ENCODE peak calls at places on chromosomes 4 and X, in nine cellular contexts. G, N, S, D, P, B, A, U and L are unnamed samples.

GRCh38 chrX:68717196-68717595 is 69.7 kb downstream of the STARD8 start:
- DNase-seq in G (no peak), B (no peak), N (no peak), D (no peak), U (no peak), A (no peak), P (no peak), S (no peak), L (no peak)

GRCh38 chrX:143635915-143636314 is at the start of gene SLITRK4:
- DNase-seq in G (no peak), N (peak; percentile 82), A (peak; percentile 6), U (no peak), S (peak; percentile 77), P (peak; percentile 40), D (no peak), B (no peak), L (no peak)

GRCh38 chrX:10039821-10040793 is 72.9 kb downstream of the CLDN34 start:
- DNase-seq in D (no peak), A (peak; percentile 55), N (no peak), P (no peak), B (no peak), S (peak; percentile 11), G (no peak), U (no peak), L (peak; percentile 34)

GRCh38 chr4:168453146-168453545 is 27.1 kb downstream of the DDX60L start:
- DNase-seq in U (no peak), P (no peak), S (peak; percentile 31), A (no peak), D (no peak), B (no peak), G (no peak), N (no peak), L (no peak)

GRCh38 chrX:44872319-44872816 is 620 bp upstream of the KDM6A start:
- DNase-seq in A (peak; percentile 24), N (peak; percentile 41), U (no peak), G (no peak), P (peak; percentile 62), S (no peak), D (no peak), B (no peak), L (peak; percentile 59)

GRCh38 chrX:1477801-1478458 is 25.2 kb upstream of the ASMTL start:
- DNase-seq in N (no peak), A (no peak), S (no peak), P (no peak), D (no peak), U (no peak), B (no peak), G (no peak), L (no peak)

GRCh38 chrX:56314334-56314733 is 82.2 kb downstream of the KLF8 start:
- DNase-seq in S (no peak), D (no peak), U (no peak), B (peak; percentile 58), P (no peak), G (no peak), N (no peak), A (no peak), L (no peak)

GRCh38 chr4:139454111-139454600 is at the start of gene RAB33B:
- DNase-seq in D (no peak), U (no peak), B (no peak), S (peak; percentile 95), A (no peak), P (no peak), N (no peak), G (peak; percentile 50), L (peak; percentile 96)

GRCh38 chrX:39975094-39975865 is 122.5 kb downstream of the BCOR start:
- DNase-seq in N (no peak), D (no peak), S (no peak), P (peak; percentile 61), A (peak; percentile 91), U (peak; percentile 85), G (no peak), B (no peak), L (no peak)

GRCh38 chr4:80010316-80010715 is 62.7 kb downstream of the ANTXR2 start:
- DNase-seq in P (no peak), B (no peak), G (no peak), D (no peak), N (no peak), S (no peak), A (no peak), U (no peak), L (no peak)

GRCh38 chr4:120683902-120684540 is 238.5 kb downstream of the PRDM5 start:
- DNase-seq in G (no peak), U (no peak), N (no peak), B (no peak), P (no peak), D (no peak), A (no peak), S (no peak), L (no peak)

GRCh38 chr4:165096776-165097175 is 15.9 kb downstream of the TMEM192 start:
- DNase-seq in P (peak; percentile 48), D (peak; percentile 32), G (peak; percentile 16), S (peak; percentile 43), U (no peak), B (peak; percentile 20), N (peak; percentile 56), A (peak; percentile 23), L (peak; percentile 56)

GRCh38 chrX:137550561-137551305 is 15.2 kb upstream of the ZIC3 start:
- DNase-seq in D (no peak), A (no peak), G (no peak), B (no peak), P (no peak), N (peak; percentile 53), S (peak; percentile 45), U (no peak), L (no peak)

GRCh38 chr4:24747234-24747975 is 48.0 kb upstream of the SOD3 start:
- DNase-seq in B (no peak), D (no peak), U (no peak), A (peak; percentile 72), S (no peak), P (no peak), G (no peak), N (no peak), L (peak; percentile 36)

GRCh38 chr4:72592076-72592475 is 23.1 kb upstream of the ADAMTS3 start:
- DNase-seq in D (peak; percentile 55), S (no peak), A (no peak), U (no peak), G (no peak), N (no peak), B (no peak), P (no peak), L (no peak)

GRCh38 chr4:95360256-95360903 is 188.4 kb downstream of the UNC5C start:
- DNase-seq in S (no peak), U (no peak), B (no peak), D (no peak), G (no peak), P (no peak), N (no peak), A (no peak), L (no peak)

GRCh38 chrX:123590842-123591491 is 141.9 kb downstream of the THOC2 start:
- DNase-seq in N (no peak), U (no peak), G (no peak), S (no peak), P (peak; percentile 8), B (peak; percentile 74), A (peak; percentile 45), D (no peak), L (peak; percentile 3)

GRCh38 chr4:106320235-106320634 is 3.9 kb downstream of the AIMP1 start:
- DNase-seq in N (no peak), B (no peak), P (no peak), D (no peak), U (no peak), G (no peak), A (no peak), S (no peak), L (no peak)

GRCh38 chrX:29231800-29232199 is 644.6 kb downstream of the IL1RAPL1 start:
- DNase-seq in B (no peak), D (no peak), A (peak; percentile 25), N (peak; percentile 3), U (no peak), G (no peak), S (no peak), P (no peak), L (peak; percentile 5)
- TF ChIP-seq EZH2phosphoT487 in B (no peak), D (no peak), A (no peak), N (no peak), U (no peak), G (no peak), S (no peak), P (no peak), L (no peak)

GRCh38 chrX:8955521-8955920 is 78.4 kb downstream of the FAM9B start:
- DNase-seq in N (no peak), G (no peak), D (no peak), A (no peak), B (no peak), P (no peak), U (no peak), S (no peak), L (no peak)

GRCh38 chrX:8960809-8961413 is 73.0 kb downstream of the FAM9B start:
- DNase-seq in B (no peak), A (no peak), D (no peak), G (no peak), U (no peak), N (peak; percentile 49), P (no peak), S (peak; percentile 29), L (peak; percentile 10)
- TF ChIP-seq EZH2phosphoT487 in B (no peak), A (no peak), D (no peak), G (no peak), U (no peak), N (no peak), P (no peak), S (no peak), L (no peak)

GRCh38 chr4:16532240-16532990 is 306.1 kb upstream of the TAPT1 start:
- DNase-seq in S (no peak), G (no peak), A (peak; percentile 47), P (peak; percentile 11), N (no peak), B (no peak), D (no peak), U (no peak), L (peak; percentile 92)
- TF ChIP-seq EZH2phosphoT487 in S (no peak), G (no peak), A (no peak), P (no peak), N (no peak), B (no peak), D (no peak), U (no peak), L (peak; percentile 68)

GRCh38 chrX:24483596-24483995 is 18.5 kb downstream of the PDK3 start:
- DNase-seq in A (no peak), D (no peak), U (no peak), G (no peak), B (no peak), P (no peak), N (no peak), S (no peak), L (no peak)

GRCh38 chrX:24479924-24480722 is 15.0 kb downstream of the PDK3 start:
- DNase-seq in A (peak; percentile 22), S (no peak), D (no peak), P (no peak), N (no peak), G (peak; percentile 69), B (peak; percentile 86), U (no peak), L (no peak)

GRCh38 chrX:24485323-24485722 is 20.2 kb downstream of the PDK3 start:
- DNase-seq in D (no peak), P (no peak), G (no peak), B (no peak), A (no peak), S (no peak), U (no peak), N (no peak), L (no peak)

GRCh38 chrX:24485976-24486680 is 21.0 kb downstream of the PDK3 start:
- DNase-seq in B (no peak), A (no peak), P (peak; percentile 62), S (peak; percentile 22), N (no peak), G (no peak), U (no peak), D (no peak), L (no peak)

GRCh38 chrX:24482823-24483410 is 17.8 kb downstream of the PDK3 start:
- DNase-seq in N (no peak), A (no peak), S (no peak), B (no peak), P (no peak), G (no peak), U (no peak), D (no peak), L (no peak)
- TF ChIP-seq EZH2phosphoT487 in N (no peak), A (no peak), S (no peak), B (no peak), P (no peak), G (no peak), U (no peak), D (no peak), L (no peak)